ENCODE peak calls at places on chromosome 15, in seven cellular contexts. C, G, U, K, N, L and Y are unnamed samples.

GRCh38 chr15:96462768-96463167 is 132.3 kb downstream of the NR2F2 start:
- DNase-seq in C (no peak), G (no peak), U (no peak), K (no peak), N (no peak), L (no peak), Y (no peak)

GRCh38 chr15:84824260-84824690 is 7.1 kb downstream of the ALPK3 start:
- DNase-seq in C (no peak), G (peak), U (no peak), K (no peak), N (no peak), L (no peak), Y (no peak)

GRCh38 chr15:66004618-66005262 is 135.4 kb downstream of the RAB11A start:
- DNase-seq in C (no peak), G (no peak), U (no peak), K (no peak), N (no peak), L (no peak), Y (peak)

GRCh38 chr15:78242128-78242527 is 7.8 kb upstream of the ACSBG1 start:
- DNase-seq in C (no peak), G (no peak), U (no peak), K (peak), N (no peak), L (peak), Y (peak)

GRCh38 chr15:62750471-62750870 is 292.1 kb upstream of the TPM1 start:
- DNase-seq in C (no peak), G (no peak), U (no peak), K (no peak), N (no peak), L (no peak), Y (no peak)

GRCh38 chr15:70259030-70259424 is 161.3 kb upstream of the TLE3 start:
- DNase-seq in C (peak), G (peak), U (no peak), K (peak), N (peak), L (no peak), Y (peak)

GRCh38 chr15:40340038-40340739 is 550 bp downstream of the CCDC9B start:
- DNase-seq in C (no peak), G (peak), U (no peak), K (no peak), N (no peak), L (no peak), Y (no peak)

GRCh38 chr15:51736069-51736468 is 1.4 kb downstream of the LYSMD2 start:
- DNase-seq in C (no peak), G (no peak), U (peak), K (no peak), N (no peak), L (no peak), Y (no peak)

GRCh38 chr15:39920510-39921273 is 626 bp upstream of the GPR176 start:
- DNase-seq in C (peak), G (peak), U (peak), K (no peak), N (peak), L (peak), Y (no peak)

GRCh38 chr15:48221885-48222284 is 15.8 kb downstream of the SLC12A1 start:
- DNase-seq in C (no peak), G (no peak), U (no peak), K (no peak), N (no peak), L (no peak), Y (no peak)

GRCh38 chr15:38563723-38564519 is 693 bp downstream of the RASGRP1 start:
- DNase-seq in C (peak), G (peak), U (peak), K (peak), N (peak), L (peak), Y (peak)

GRCh38 chr15:32993285-32993684 is 201.2 kb downstream of the FMN1 start:
- DNase-seq in C (no peak), G (no peak), U (no peak), K (no peak), N (no peak), L (no peak), Y (no peak)

GRCh38 chr15:73593278-73594074 is 39.7 kb downstream of the NPTN start:
- DNase-seq in C (no peak), G (no peak), U (no peak), K (no peak), N (no peak), L (no peak), Y (no peak)

GRCh38 chr15:64092075-64092820 is 1.4 kb downstream of the CIAO2A start:
- DNase-seq in C (no peak), G (no peak), U (no peak), K (no peak), N (no peak), L (no peak), Y (no peak)

GRCh38 chr15:44532689-44533088 is 4.3 kb upstream of the EIF3J start:
- DNase-seq in C (no peak), G (no peak), U (no peak), K (no peak), N (no peak), L (no peak), Y (no peak)

GRCh38 chr15:94403246-94403824 is 172.0 kb downstream of the MCTP2 start:
- DNase-seq in C (no peak), G (no peak), U (no peak), K (no peak), N (no peak), L (no peak), Y (no peak)

GRCh38 chr15:57025264-57025939 is 107.0 kb downstream of the TCF12 start:
- DNase-seq in C (no peak), G (no peak), U (no peak), K (no peak), N (no peak), L (no peak), Y (no peak)

GRCh38 chr15:89115547-89115946 is 27.3 kb downstream of the ABHD2 start:
- DNase-seq in C (no peak), G (no peak), U (no peak), K (no peak), N (no peak), L (no peak), Y (no peak)

GRCh38 chr15:79560384-79560783 is 128.2 kb downstream of the MINAR1 start:
- DNase-seq in C (no peak), G (no peak), U (no peak), K (no peak), N (no peak), L (no peak), Y (no peak)

GRCh38 chr15:70643783-70644125 is 119.6 kb downstream of the UACA start:
- DNase-seq in C (no peak), G (no peak), U (no peak), K (no peak), N (no peak), L (no peak), Y (no peak)

GRCh38 chr15:20358066-20358780 is 183.4 kb downstream of the GOLGA6L6 start:
- DNase-seq in C (no peak), G (no peak), U (no peak), K (no peak), N (no peak), L (no peak), Y (no peak)

GRCh38 chr15:52232327-52232726 is 41.1 kb upstream of the GNB5 start:
- DNase-seq in C (no peak), G (no peak), U (no peak), K (no peak), N (no peak), L (no peak), Y (no peak)

GRCh38 chr15:73936181-73936580 is 9.9 kb downstream of the LOXL1 start:
- DNase-seq in C (no peak), G (peak), U (no peak), K (no peak), N (no peak), L (no peak), Y (no peak)